ENCODE peak calls at places on chromosome 12, in four cellular contexts. One of them, this sample, is unnamed. For H3K4me1, the result is how much of the 10 kb centered on the place peaks cover.

GRCh38 chr12:101116911-101117310 is 93.1 kb downstream of the SLC5A8 start:
- DNase-seq in ovary: no peak
- DNase-seq in lung: no peak
- DNase-seq in adrenal gland: no peak
- DNase-seq in this sample: no peak

GRCh38 chr12:122646568-122647220 is 56.5 kb downstream of the HCAR2 start:
- DNase-seq in ovary: no peak
- DNase-seq in adrenal gland: peak
- DNase-seq in lung: no peak
- DNase-seq in this sample: no peak

GRCh38 chr12:89574736-89575208 is 48.9 kb upstream of the POC1B start:
- DNase-seq in ovary: no peak
- DNase-seq in lung: no peak
- DNase-seq in adrenal gland: peak
- DNase-seq in this sample: no peak

GRCh38 chr12:118060301-118061010 is 523 bp downstream of the WSB2 start:
- DNase-seq in adrenal gland: peak
- DNase-seq in lung: peak
- DNase-seq in ovary: peak
- DNase-seq in this sample: peak

GRCh38 chr12:80946591-80946990 is 8.9 kb upstream of the LIN7A start:
- DNase-seq in lung: no peak
- DNase-seq in adrenal gland: no peak
- DNase-seq in ovary: no peak
- DNase-seq in this sample: no peak

GRCh38 chr12:88375960-88376305 is 204.3 kb downstream of the KITLG start:
- DNase-seq in adrenal gland: no peak
- DNase-seq in ovary: no peak
- DNase-seq in lung: no peak
- DNase-seq in this sample: no peak

GRCh38 chr12:49489720-49490119 is 49.1 kb upstream of the KCNH3 start:
- DNase-seq in lung: no peak
- DNase-seq in ovary: no peak
- DNase-seq in adrenal gland: peak
- DNase-seq in this sample: no peak

GRCh38 chr12:89244536-89244935 is 107.8 kb downstream of the DUSP6 start:
- DNase-seq in ovary: no peak
- DNase-seq in adrenal gland: peak
- DNase-seq in lung: no peak
- DNase-seq in this sample: no peak

GRCh38 chr12:96442906-96443305 is 42.7 kb upstream of the CDK17 start:
- DNase-seq in ovary: no peak
- DNase-seq in lung: no peak
- DNase-seq in adrenal gland: no peak
- DNase-seq in this sample: no peak

GRCh38 chr12:67663121-67663520 is 14.6 kb downstream of the DYRK2 start:
- DNase-seq in lung: no peak
- DNase-seq in adrenal gland: no peak
- DNase-seq in ovary: no peak
- DNase-seq in this sample: no peak

GRCh38 chr12:64672925-64673409 is 62.7 kb downstream of the RASSF3 start:
- DNase-seq in ovary: peak
- DNase-seq in adrenal gland: peak
- DNase-seq in lung: peak
- DNase-seq in this sample: peak

GRCh38 chr12:68623984-68624383 is 13.3 kb downstream of the RAP1B start:
- DNase-seq in lung: no peak
- DNase-seq in adrenal gland: no peak
- DNase-seq in ovary: no peak
- DNase-seq in this sample: no peak

DNA sequence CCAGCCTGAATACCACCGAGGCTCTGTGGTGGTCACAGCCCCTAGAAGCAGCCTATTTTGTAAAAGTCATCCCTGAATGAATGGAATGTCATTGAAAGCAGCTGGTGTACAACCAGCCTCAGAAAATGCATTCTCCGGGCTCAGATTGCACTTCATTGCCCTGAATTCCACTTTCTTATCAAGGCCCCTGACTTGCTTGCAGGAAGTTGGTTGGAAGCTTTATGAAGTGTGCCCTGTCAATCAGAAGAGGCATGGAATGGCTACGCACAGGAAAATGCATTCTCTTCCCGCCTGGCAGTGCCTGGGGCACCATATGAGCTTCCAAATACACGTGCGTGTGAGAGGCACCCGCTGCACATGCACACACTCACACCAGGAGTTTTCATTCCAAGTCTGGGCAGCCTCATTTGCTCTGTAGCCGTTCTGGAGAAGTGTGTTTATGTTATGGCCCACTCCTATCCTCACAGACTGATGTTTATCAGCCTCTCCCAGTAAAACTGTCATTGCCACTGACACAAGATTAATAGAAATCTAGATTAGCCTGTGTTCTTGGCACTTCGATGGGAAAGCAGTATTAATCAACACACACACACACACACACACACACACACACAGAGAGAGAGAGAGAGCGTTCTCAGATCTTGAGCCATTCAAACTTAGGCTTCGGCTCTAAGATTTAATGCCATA is 63.9 kb downstream of the NUAK1 start:
- DNase-seq in ovary: no peak
- DNase-seq in lung: no peak
- DNase-seq in adrenal gland: no peak
- DNase-seq in this sample: no peak
- H3K4me1 ChIP-seq in ovary: under half
- H3K4me1 ChIP-seq in lung: under half
- H3K4me1 ChIP-seq in adrenal gland: under half
- H3K4me1 ChIP-seq in this sample: under half

GRCh38 chr12:104280111-104280510 is 23.4 kb upstream of the EID3 start:
- DNase-seq in ovary: no peak
- DNase-seq in lung: no peak
- DNase-seq in adrenal gland: no peak
- DNase-seq in this sample: no peak
- H3K4me3 ChIP-seq in ovary: no peak
- H3K4me3 ChIP-seq in lung: no peak
- H3K4me3 ChIP-seq in adrenal gland: no peak
- H3K4me3 ChIP-seq in this sample: no peak

GRCh38 chr12:52151859-52152783 is 39.7 kb downstream of the KRT80 start:
- DNase-seq in ovary: peak
- DNase-seq in adrenal gland: peak
- DNase-seq in lung: peak
- DNase-seq in this sample: peak
- H3K27ac ChIP-seq in ovary: no peak
- H3K27ac ChIP-seq in adrenal gland: no peak
- H3K27ac ChIP-seq in lung: no peak
- H3K27ac ChIP-seq in this sample: no peak

GRCh38 chr12:108615918-108616317 is 17.8 kb downstream of the SELPLG start:
- DNase-seq in adrenal gland: no peak
- DNase-seq in ovary: no peak
- DNase-seq in lung: no peak
- DNase-seq in this sample: no peak

GRCh38 chr12:108616359-108616758 is 17.3 kb downstream of the SELPLG start:
- DNase-seq in ovary: no peak
- DNase-seq in adrenal gland: no peak
- DNase-seq in lung: no peak
- DNase-seq in this sample: no peak

GRCh38 chr12:108614041-108614440 is 16.2 kb upstream of the TMEM119 start:
- DNase-seq in ovary: no peak
- DNase-seq in adrenal gland: no peak
- DNase-seq in lung: no peak
- DNase-seq in this sample: no peak

GRCh38 chr12:108613548-108613947 is 15.7 kb upstream of the TMEM119 start:
- DNase-seq in ovary: no peak
- DNase-seq in adrenal gland: peak
- DNase-seq in lung: no peak
- DNase-seq in this sample: no peak

DNA sequence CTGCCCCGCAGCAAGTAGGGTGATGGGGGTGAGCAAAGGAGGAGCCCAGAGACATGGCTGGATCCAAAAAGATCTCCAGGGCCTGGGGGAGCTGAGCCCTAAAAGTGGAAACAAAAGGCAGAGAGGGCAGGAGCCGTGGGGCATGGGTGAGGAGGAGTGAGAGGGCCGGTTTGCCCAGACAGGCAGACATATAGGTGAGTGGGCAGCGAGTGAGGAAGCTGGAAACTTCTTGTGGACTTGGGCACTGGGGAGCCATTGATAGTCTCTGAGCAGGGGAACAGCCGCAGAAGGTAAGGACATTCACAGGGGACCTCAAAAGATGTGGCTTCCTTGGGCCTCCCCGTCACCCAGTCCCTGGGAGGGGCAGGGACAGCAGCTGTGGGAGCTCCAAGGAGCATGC is 16.8 kb upstream of the TMEM119 start:
- DNase-seq in adrenal gland: no peak
- DNase-seq in ovary: no peak
- DNase-seq in lung: no peak
- DNase-seq in this sample: no peak
- H3K4me1 ChIP-seq in adrenal gland: under half
- H3K4me1 ChIP-seq in ovary: under half
- H3K4me1 ChIP-seq in lung: under half
- H3K4me1 ChIP-seq in this sample: under half

GRCh38 chr12:93101367-93101766 is 172.3 kb upstream of the EEA1 start:
- DNase-seq in ovary: no peak
- DNase-seq in lung: no peak
- DNase-seq in adrenal gland: no peak
- DNase-seq in this sample: no peak

GRCh38 chr12:93102289-93102688 is 173.2 kb upstream of the EEA1 start:
- DNase-seq in lung: no peak
- DNase-seq in ovary: no peak
- DNase-seq in adrenal gland: no peak
- DNase-seq in this sample: no peak

GRCh38 chr12:93102744-93103143 is 173.6 kb upstream of the EEA1 start:
- DNase-seq in lung: no peak
- DNase-seq in ovary: no peak
- DNase-seq in adrenal gland: no peak
- DNase-seq in this sample: no peak

GRCh38 chr12:93099777-93100176 is 170.7 kb upstream of the EEA1 start:
- DNase-seq in lung: no peak
- DNase-seq in adrenal gland: no peak
- DNase-seq in ovary: no peak
- DNase-seq in this sample: no peak

GRCh38 chr12:93100610-93101009 is 171.5 kb upstream of the EEA1 start:
- DNase-seq in ovary: no peak
- DNase-seq in lung: no peak
- DNase-seq in adrenal gland: no peak
- DNase-seq in this sample: no peak
- H3K4me3 ChIP-seq in ovary: no peak
- H3K4me3 ChIP-seq in lung: no peak
- H3K4me3 ChIP-seq in adrenal gland: no peak
- H3K4me3 ChIP-seq in this sample: no peak

GRCh38 chr12:55935742-55936151 is 4.8 kb downstream of the DGKA start:
- DNase-seq in adrenal gland: peak
- DNase-seq in ovary: peak
- DNase-seq in lung: no peak
- DNase-seq in this sample: peak
- H3K27ac ChIP-seq in adrenal gland: peak
- H3K27ac ChIP-seq in ovary: no peak
- H3K27ac ChIP-seq in lung: no peak
- H3K27ac ChIP-seq in this sample: no peak

DNA sequence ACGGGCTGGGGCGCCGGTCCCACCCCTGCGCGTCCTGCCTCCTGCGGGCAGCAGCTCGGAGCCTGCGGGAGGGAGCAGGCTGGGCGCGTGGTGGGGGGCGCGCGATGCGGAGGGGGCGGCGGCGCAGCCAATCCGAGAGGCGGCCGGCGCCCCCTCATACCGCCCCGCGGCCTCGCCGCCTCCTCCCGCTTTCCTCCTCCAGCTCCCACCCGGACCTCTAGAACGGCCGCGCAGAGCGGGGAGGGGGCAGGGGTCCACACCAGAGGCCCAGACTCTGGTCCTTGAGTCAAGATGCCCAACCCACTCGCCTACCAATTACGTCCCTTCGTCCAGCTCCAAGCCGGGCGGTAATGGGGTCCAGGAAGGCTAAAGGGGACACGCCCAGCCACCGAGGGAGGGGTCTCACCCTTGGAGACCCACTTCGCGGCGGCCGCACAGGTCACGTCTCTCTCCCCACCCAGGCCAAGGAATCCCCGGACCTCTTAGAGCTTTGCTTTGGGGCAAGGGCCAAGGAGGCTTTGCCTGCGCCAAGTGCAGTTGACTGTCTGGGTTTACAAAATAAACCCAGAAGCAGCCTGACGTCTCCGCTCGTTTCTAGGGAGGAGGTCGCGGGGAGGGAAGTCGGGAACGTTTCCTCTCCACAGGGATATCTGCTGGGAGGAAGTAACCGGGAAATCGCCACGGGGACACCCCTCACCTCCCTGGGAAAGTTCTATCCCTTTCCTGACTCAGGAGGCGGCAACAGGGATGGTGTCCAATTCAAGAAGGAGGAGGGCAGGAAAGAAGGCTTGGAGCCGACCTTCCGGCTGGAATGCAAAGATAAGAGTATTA is at the start of gene AMIGO2:
- DNase-seq in ovary: peak
- DNase-seq in adrenal gland: peak
- DNase-seq in lung: peak
- DNase-seq in this sample: peak
- H3K4me1 ChIP-seq in ovary: under half
- H3K4me1 ChIP-seq in adrenal gland: under half
- H3K4me1 ChIP-seq in lung: under half
- H3K4me1 ChIP-seq in this sample: under half

GRCh38 chr12:113591480-113591971 is 119.9 kb upstream of the LHX5 start:
- DNase-seq in ovary: no peak
- DNase-seq in lung: no peak
- DNase-seq in adrenal gland: no peak
- DNase-seq in this sample: no peak

GRCh38 chr12:113594967-113595366 is 123.3 kb upstream of the LHX5 start:
- DNase-seq in ovary: no peak
- DNase-seq in adrenal gland: no peak
- DNase-seq in lung: no peak
- DNase-seq in this sample: no peak

GRCh38 chr12:113586461-113586860 is 114.8 kb upstream of the LHX5 start:
- DNase-seq in lung: no peak
- DNase-seq in ovary: no peak
- DNase-seq in adrenal gland: no peak
- DNase-seq in this sample: no peak

GRCh38 chr12:113587720-113588119 is 116.0 kb upstream of the LHX5 start:
- DNase-seq in lung: no peak
- DNase-seq in ovary: no peak
- DNase-seq in adrenal gland: no peak
- DNase-seq in this sample: no peak

GRCh38 chr12:113589437-113589836 is 117.8 kb upstream of the LHX5 start:
- DNase-seq in adrenal gland: no peak
- DNase-seq in lung: no peak
- DNase-seq in ovary: no peak
- DNase-seq in this sample: no peak
- H3K4me3 ChIP-seq in adrenal gland: no peak
- H3K4me3 ChIP-seq in lung: no peak
- H3K4me3 ChIP-seq in ovary: no peak
- H3K4me3 ChIP-seq in this sample: no peak